ENCODE peak calls at places on chromosomes 5 and 9, in four cellular contexts. One of them, this sample, is unnamed.

GRCh38 chr9:126420643-126421564 is 94.3 kb downstream of the MVB12B start:
- DNase-seq in fibroblast of lung: peak
- DNase-seq in IMR-90: peak
- DNase-seq in endothelial cell: no peak
- DNase-seq in this sample: peak

GRCh38 chr5:177605078-177605477 is 5.1 kb downstream of the B4GALT7 start:
- DNase-seq in fibroblast of lung: no peak
- DNase-seq in IMR-90: no peak
- DNase-seq in endothelial cell: no peak
- DNase-seq in this sample: no peak

GRCh38 chr5:159567461-159567860 is 237.2 kb upstream of the IL12B start:
- DNase-seq in fibroblast of lung: no peak
- DNase-seq in IMR-90: no peak
- DNase-seq in endothelial cell: no peak
- DNase-seq in this sample: no peak

GRCh38 chr9:135343733-135344522 is 135.7 kb upstream of the PPP1R26 start:
- DNase-seq in fibroblast of lung: peak
- DNase-seq in IMR-90: peak
- DNase-seq in endothelial cell: peak
- DNase-seq in this sample: no peak

GRCh38 chr5:180143656-180144364 is 65.2 kb downstream of the RASGEF1C start:
- DNase-seq in fibroblast of lung: no peak
- DNase-seq in IMR-90: no peak
- DNase-seq in endothelial cell: no peak
- DNase-seq in this sample: no peak

GRCh38 chr5:79992891-79993290 is 1.8 kb upstream of the MTX3 start:
- DNase-seq in fibroblast of lung: peak
- DNase-seq in IMR-90: peak
- DNase-seq in endothelial cell: no peak
- DNase-seq in this sample: no peak

GRCh38 chr5:36621985-36622384 is 15.6 kb downstream of the SLC1A3 start:
- DNase-seq in fibroblast of lung: no peak
- DNase-seq in IMR-90: no peak
- DNase-seq in endothelial cell: no peak
- DNase-seq in this sample: no peak

GRCh38 chr9:109914280-109915027 is 134.5 kb downstream of the PALM2AKAP2 start:
- DNase-seq in fibroblast of lung: peak
- DNase-seq in IMR-90: peak
- DNase-seq in endothelial cell: no peak
- DNase-seq in this sample: peak

DNA sequence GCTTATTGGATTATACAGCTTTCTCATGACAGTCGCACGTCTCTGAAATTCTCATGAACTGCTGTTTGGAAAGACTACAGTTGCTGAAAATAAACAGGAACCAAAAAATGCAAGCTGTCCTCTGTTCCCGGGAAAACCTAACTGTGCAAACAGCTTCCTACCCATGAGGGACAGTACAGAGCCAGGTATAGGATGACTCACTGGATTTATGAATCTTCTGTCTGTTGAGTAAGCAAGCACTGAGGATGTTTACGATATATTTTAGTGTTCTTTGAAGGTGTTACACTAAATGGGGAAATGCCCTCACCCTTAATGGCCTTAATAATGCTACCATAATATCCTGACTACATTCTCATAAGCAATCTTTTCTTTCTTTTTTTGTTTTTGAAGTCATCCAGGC is 380.4 kb upstream of the TNC start:
- DNase-seq in fibroblast of lung: no peak
- DNase-seq in IMR-90: peak
- DNase-seq in endothelial cell: no peak
- DNase-seq in this sample: no peak
- TF ChIP-seq CTCF in fibroblast of lung: no peak
- TF ChIP-seq CTCF in IMR-90: no peak
- TF ChIP-seq CTCF in endothelial cell: no peak
- TF ChIP-seq CTCF in this sample: no peak

GRCh38 chr5:88377705-88378656 is 109.3 kb upstream of the TMEM161B start:
- DNase-seq in fibroblast of lung: peak
- DNase-seq in IMR-90: no peak
- DNase-seq in endothelial cell: no peak
- DNase-seq in this sample: no peak
- TF ChIP-seq CTCF in fibroblast of lung: no peak
- TF ChIP-seq CTCF in IMR-90: no peak
- TF ChIP-seq CTCF in endothelial cell: no peak
- TF ChIP-seq CTCF in this sample: no peak

GRCh38 chr5:149223081-149223848 is 48.4 kb upstream of the AFAP1L1 start:
- DNase-seq in fibroblast of lung: no peak
- DNase-seq in IMR-90: peak
- DNase-seq in endothelial cell: no peak
- DNase-seq in this sample: no peak

GRCh38 chr5:149229298-149229937 is 42.2 kb upstream of the AFAP1L1 start:
- DNase-seq in fibroblast of lung: no peak
- DNase-seq in IMR-90: no peak
- DNase-seq in endothelial cell: no peak
- DNase-seq in this sample: no peak

GRCh38 chr5:149224282-149224681 is 47.4 kb upstream of the AFAP1L1 start:
- DNase-seq in fibroblast of lung: no peak
- DNase-seq in IMR-90: no peak
- DNase-seq in endothelial cell: no peak
- DNase-seq in this sample: no peak

GRCh38 chr5:149227168-149227826 is 44.4 kb upstream of the AFAP1L1 start:
- DNase-seq in fibroblast of lung: peak
- DNase-seq in IMR-90: peak
- DNase-seq in endothelial cell: no peak
- DNase-seq in this sample: peak

DNA sequence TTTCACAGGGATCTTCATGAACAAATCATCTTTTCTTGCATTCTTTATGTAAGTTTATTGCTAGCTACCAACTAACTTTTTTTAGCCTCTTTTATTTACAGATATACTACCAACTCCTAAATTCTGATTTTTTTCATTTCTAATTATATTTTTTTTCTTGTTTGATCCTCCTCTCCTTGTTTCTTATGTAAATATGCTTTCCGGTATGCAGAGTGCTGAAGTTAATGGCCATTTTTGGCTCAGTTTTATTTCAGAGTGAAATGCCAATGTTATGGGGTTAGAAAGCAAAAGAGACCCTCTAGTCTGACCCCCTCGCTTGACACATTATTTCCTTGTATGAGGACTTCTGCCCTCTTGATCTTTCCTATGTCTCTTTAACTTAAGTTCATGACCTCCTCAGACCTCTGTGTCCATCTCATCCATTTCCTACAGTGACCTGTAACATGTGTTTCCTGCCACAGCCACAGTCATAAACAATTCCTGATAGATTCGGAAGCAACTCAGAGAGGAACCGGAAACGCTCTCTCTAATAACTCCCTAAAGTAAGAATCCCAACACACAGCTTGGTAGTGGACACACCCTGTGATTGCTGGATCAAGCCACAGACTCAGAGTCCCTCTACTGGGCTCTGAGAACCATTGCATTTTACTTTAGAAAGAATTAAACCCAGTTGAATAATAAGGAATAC is 42.9 kb upstream of the AFAP1L1 start:
- DNase-seq in fibroblast of lung: peak
- DNase-seq in IMR-90: peak
- DNase-seq in endothelial cell: peak
- DNase-seq in this sample: peak
- TF ChIP-seq CTCF in fibroblast of lung: peak
- TF ChIP-seq CTCF in IMR-90: peak
- TF ChIP-seq CTCF in endothelial cell: peak
- TF ChIP-seq CTCF in this sample: peak

GRCh38 chr9:87290241-87290700 is 207.4 kb upstream of the DAPK1 start:
- DNase-seq in fibroblast of lung: peak
- DNase-seq in IMR-90: peak
- DNase-seq in endothelial cell: no peak
- DNase-seq in this sample: no peak
- TF ChIP-seq CTCF in fibroblast of lung: peak
- TF ChIP-seq CTCF in IMR-90: peak
- TF ChIP-seq CTCF in endothelial cell: peak
- TF ChIP-seq CTCF in this sample: peak

DNA sequence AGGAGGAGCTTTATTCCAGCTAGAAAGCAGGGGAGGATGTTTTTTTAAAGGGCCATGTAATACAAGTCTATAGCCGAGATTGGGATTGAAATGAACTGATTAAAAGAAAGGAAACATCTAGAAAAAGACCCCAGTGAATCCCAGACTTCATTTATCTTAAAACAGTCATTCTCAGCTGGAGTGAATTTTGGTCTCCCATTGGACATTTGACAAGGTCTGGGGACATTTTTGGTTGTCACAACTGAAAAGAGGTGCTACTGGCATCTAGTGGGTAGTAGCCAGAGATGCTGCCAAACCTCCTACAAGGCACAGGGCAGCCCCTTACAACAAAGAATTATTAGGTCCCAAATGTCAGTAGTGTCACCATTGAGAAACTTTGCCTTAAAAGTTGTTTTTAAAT is 16.3 kb upstream of the SPINK4 start:
- DNase-seq in fibroblast of lung: no peak
- DNase-seq in IMR-90: no peak
- DNase-seq in endothelial cell: no peak
- DNase-seq in this sample: no peak
- TF ChIP-seq CTCF in fibroblast of lung: no peak
- TF ChIP-seq CTCF in IMR-90: peak
- TF ChIP-seq CTCF in endothelial cell: no peak
- TF ChIP-seq CTCF in this sample: peak

GRCh38 chr9:17906841-17907779 is 328.2 kb downstream of the SH3GL2 start:
- DNase-seq in fibroblast of lung: no peak
- DNase-seq in IMR-90: no peak
- DNase-seq in endothelial cell: no peak
- DNase-seq in this sample: no peak

GRCh38 chr9:17900604-17901003 is 321.7 kb downstream of the SH3GL2 start:
- DNase-seq in fibroblast of lung: no peak
- DNase-seq in IMR-90: peak
- DNase-seq in endothelial cell: no peak
- DNase-seq in this sample: no peak

GRCh38 chr9:17906204-17906840 is 327.5 kb downstream of the SH3GL2 start:
- DNase-seq in fibroblast of lung: no peak
- DNase-seq in IMR-90: no peak
- DNase-seq in endothelial cell: peak
- DNase-seq in this sample: no peak

GRCh38 chr9:17907780-17908513 is 329.1 kb downstream of the SH3GL2 start:
- DNase-seq in fibroblast of lung: no peak
- DNase-seq in IMR-90: no peak
- DNase-seq in endothelial cell: no peak
- DNase-seq in this sample: no peak

DNA sequence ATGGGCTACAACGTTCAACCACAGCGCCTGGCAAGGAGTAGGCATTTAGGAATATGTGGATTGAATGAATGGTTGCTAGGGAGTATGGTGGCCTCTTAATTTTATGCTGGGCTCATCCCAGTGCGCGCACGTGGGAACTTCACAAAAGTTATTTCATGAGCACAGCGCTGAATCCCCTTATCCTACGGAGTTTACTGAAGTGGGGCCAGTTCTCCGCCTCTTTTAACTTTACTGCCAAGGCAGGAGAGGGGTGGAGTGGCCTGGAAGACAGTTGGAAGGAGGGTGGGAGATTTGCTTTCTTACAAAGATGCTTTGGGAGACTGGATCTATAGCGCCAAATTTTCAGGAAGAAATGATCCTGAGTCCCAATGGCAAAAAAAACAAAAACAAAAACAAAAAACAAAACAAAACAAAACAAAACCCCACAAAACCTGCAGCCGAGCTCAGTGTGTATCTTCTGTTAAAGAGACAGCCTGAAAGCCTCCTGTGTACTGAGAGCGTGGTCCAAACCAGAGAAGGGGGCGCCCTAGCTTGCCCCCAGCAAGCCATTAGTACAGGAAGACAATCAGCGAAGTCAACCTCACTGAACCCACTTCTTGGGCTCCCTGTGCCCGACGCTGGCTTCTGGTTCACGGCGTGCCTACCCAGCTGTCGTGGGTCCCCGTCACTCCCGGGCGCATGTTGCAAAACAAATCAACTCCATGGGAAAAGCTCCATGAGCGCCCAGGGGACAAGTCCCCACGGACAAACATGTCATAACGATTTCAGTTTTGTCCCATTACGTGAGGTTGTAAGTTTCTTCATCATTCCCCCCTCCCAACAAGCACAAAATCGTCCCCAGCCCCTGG is 326.7 kb downstream of the SH3GL2 start:
- DNase-seq in fibroblast of lung: no peak
- DNase-seq in IMR-90: no peak
- DNase-seq in endothelial cell: no peak
- DNase-seq in this sample: no peak
- TF ChIP-seq CTCF in fibroblast of lung: no peak
- TF ChIP-seq CTCF in IMR-90: no peak
- TF ChIP-seq CTCF in endothelial cell: no peak
- TF ChIP-seq CTCF in this sample: no peak

GRCh38 chr5:109844148-109844547 is 154.4 kb downstream of the MAN2A1 start:
- DNase-seq in fibroblast of lung: no peak
- DNase-seq in IMR-90: peak
- DNase-seq in endothelial cell: no peak
- DNase-seq in this sample: peak
- TF ChIP-seq CTCF in fibroblast of lung: peak
- TF ChIP-seq CTCF in IMR-90: peak
- TF ChIP-seq CTCF in endothelial cell: no peak
- TF ChIP-seq CTCF in this sample: peak